ENCODE peak calls at places on chromosomes 1 and 21, in seven cellular contexts. R, J, H, Y, D, O and N are unnamed samples.

GRCh38 chr1:116001739-116002487 is 25.6 kb downstream of the SLC22A15 start:
- DNase-seq in R (peak; percentile 32), J (no peak), H (no peak), Y (no peak), D (no peak), O (no peak), N (no peak)

GRCh38 chr1:209755926-209756607 is at the start of gene TRAF3IP3:
- DNase-seq in R (no peak), J (no peak), H (peak; percentile 79), Y (no peak), D (no peak), O (peak; percentile 63), N (no peak)

GRCh38 chr1:235292790-235293189 is 35.2 kb downstream of the ARID4B start:
- DNase-seq in R (no peak), J (no peak), H (no peak), Y (no peak), D (no peak), O (no peak), N (no peak)

GRCh38 chr1:86515597-86515996 is 31.3 kb upstream of the CLCA4 start:
- DNase-seq in R (peak; percentile 41), J (no peak), H (no peak), Y (no peak), D (no peak), O (no peak), N (peak; percentile 42)

GRCh38 chr1:204319462-204319861 is 40.3 kb downstream of the PLEKHA6 start:
- DNase-seq in R (peak; percentile 51), J (no peak), H (no peak), Y (peak; percentile 96), D (no peak), O (no peak), N (peak; percentile 79)

GRCh38 chr1:31381394-31382287 is 8.8 kb upstream of the FABP3 start:
- DNase-seq in R (no peak), J (peak; percentile 85), H (no peak), Y (no peak), D (no peak), O (no peak), N (peak; percentile 38)

GRCh38 chr1:63821650-63822049 is 47.8 kb downstream of the ROR1 start:
- DNase-seq in R (peak; percentile 72), J (no peak), H (no peak), Y (no peak), D (no peak), O (no peak), N (no peak)

GRCh38 chr1:26759531-26759930 is 28.2 kb upstream of the PIGV start:
- DNase-seq in R (no peak), J (no peak), H (no peak), Y (no peak), D (no peak), O (no peak), N (no peak)

GRCh38 chr1:234214129-234214910 is 158.9 kb upstream of the COA6 start:
- DNase-seq in R (no peak), J (peak; percentile 46), H (peak; percentile 53), Y (no peak), D (no peak), O (no peak), N (no peak)

GRCh38 chr1:210262897-210263272 is 30.3 kb downstream of the SERTAD4 start:
- DNase-seq in R (no peak), J (peak; percentile 64), H (no peak), Y (no peak), D (no peak), O (no peak), N (no peak)

GRCh38 chr21:41957991-41958766 is 4.4 kb upstream of the C2CD2 start:
- DNase-seq in R (peak; percentile 94), J (peak; percentile 85), H (no peak), Y (peak; percentile 84), D (no peak), O (no peak), N (peak; percentile 85)

GRCh38 chr1:3785458-3786157 is 10.7 kb downstream of the LRRC47 start:
- DNase-seq in R (no peak), J (no peak), H (peak; percentile 29), Y (no peak), D (no peak), O (no peak), N (no peak)

GRCh38 chr1:201706109-201706508 is 122.8 kb upstream of the IPO9 start:
- DNase-seq in R (no peak), J (no peak), H (no peak), Y (no peak), D (no peak), O (no peak), N (no peak)

GRCh38 chr1:157001304-157001703 is 44.2 kb downstream of the ARHGEF11 start:
- DNase-seq in R (no peak), J (no peak), H (no peak), Y (no peak), D (no peak), O (no peak), N (no peak)

GRCh38 chr1:227793948-227794812 is 21.3 kb upstream of the PRSS38 start:
- DNase-seq in R (peak; percentile 42), J (peak; percentile 72), H (no peak), Y (peak; percentile 76), D (no peak), O (no peak), N (peak; percentile 54)

GRCh38 chr1:111176678-111177077 is 23.8 kb downstream of the DENND2D start:
- DNase-seq in R (no peak), J (no peak), H (no peak), Y (no peak), D (no peak), O (no peak), N (no peak)

GRCh38 chr21:43699933-43700599 is 18.9 kb upstream of the PDXK start:
- DNase-seq in R (no peak), J (no peak), H (no peak), Y (no peak), D (no peak), O (no peak), N (no peak)

GRCh38 chr1:168709407-168709891 is 19.6 kb downstream of the DPT start:
- DNase-seq in R (peak; percentile 77), J (no peak), H (no peak), Y (peak; percentile 60), D (no peak), O (no peak), N (peak; percentile 89)

GRCh38 chr1:90198616-90199015 is 203.7 kb downstream of the ZNF326 start:
- DNase-seq in R (no peak), J (no peak), H (no peak), Y (no peak), D (no peak), O (no peak), N (no peak)

GRCh38 chr1:223519116-223519515 is 125.9 kb downstream of the CCDC185 start:
- DNase-seq in R (no peak), J (no peak), H (no peak), Y (no peak), D (no peak), O (no peak), N (no peak)

GRCh38 chr1:98920441-98921110 is 84.1 kb downstream of the PLPPR5 start:
- DNase-seq in R (peak; percentile 91), J (no peak), H (no peak), Y (no peak), D (no peak), O (no peak), N (no peak)

GRCh38 chr1:180188103-180188506 is 33.4 kb downstream of the QSOX1 start:
- DNase-seq in R (peak; percentile 68), J (peak; percentile 41), H (peak; percentile 28), Y (peak; percentile 79), D (no peak), O (no peak), N (peak; percentile 55)